ENCODE peak calls at places on chromosomes 1 and 21, in five cellular contexts. One of them, this sample, is unnamed.

GRCh38 chr1:12166834-12167492 is at the start of gene TNFRSF1B:
- DNase-seq in A549: no peak
- DNase-seq in H1: peak; percentile 85
- DNase-seq in K562: peak; percentile 95
- DNase-seq in HepG2: no peak
- DNase-seq in this sample: no peak

GRCh38 chr21:14403681-14404318 is 20.9 kb upstream of the HSPA13 start:
- DNase-seq in A549: peak; percentile 28
- DNase-seq in H1: no peak
- DNase-seq in K562: peak; percentile 36
- DNase-seq in HepG2: peak; percentile 19
- DNase-seq in this sample: peak; percentile 9

GRCh38 chr1:96478228-96478627 is 243.4 kb upstream of the PTBP2 start:
- DNase-seq in A549: no peak
- DNase-seq in H1: no peak
- DNase-seq in K562: no peak
- DNase-seq in HepG2: no peak
- DNase-seq in this sample: no peak

GRCh38 chr1:118618618-118619340 is 369.4 kb downstream of the TBX15 start:
- DNase-seq in A549: no peak
- DNase-seq in H1: no peak
- DNase-seq in K562: no peak
- DNase-seq in HepG2: no peak
- DNase-seq in this sample: no peak

GRCh38 chr1:197948926-197949899 is 32.0 kb downstream of the LHX9 start:
- DNase-seq in A549: no peak
- DNase-seq in H1: no peak
- DNase-seq in K562: no peak
- DNase-seq in HepG2: no peak
- DNase-seq in this sample: no peak

GRCh38 chr1:212451416-212452322 is 18.9 kb downstream of the NENF start:
- DNase-seq in A549: no peak
- DNase-seq in H1: no peak
- DNase-seq in K562: no peak
- DNase-seq in HepG2: no peak
- DNase-seq in this sample: no peak

GRCh38 chr21:45923146-45923545 is 58.4 kb upstream of the COL6A1 start:
- DNase-seq in A549: peak; percentile 58
- DNase-seq in H1: peak; percentile 84
- DNase-seq in K562: peak; percentile 49
- DNase-seq in HepG2: peak; percentile 16
- DNase-seq in this sample: no peak

GRCh38 chr1:29934255-29934654 is 697.9 kb downstream of the PTPRU start:
- DNase-seq in A549: no peak
- DNase-seq in H1: no peak
- DNase-seq in K562: no peak
- DNase-seq in HepG2: no peak
- DNase-seq in this sample: no peak

GRCh38 chr1:100868364-100868995 is 26.2 kb downstream of the EXTL2 start:
- DNase-seq in A549: peak; percentile 28
- DNase-seq in H1: no peak
- DNase-seq in K562: no peak
- DNase-seq in HepG2: peak; percentile 22
- DNase-seq in this sample: no peak

GRCh38 chr1:64564891-64565290 is 95.0 kb downstream of the CACHD1 start:
- DNase-seq in A549: no peak
- DNase-seq in H1: no peak
- DNase-seq in K562: no peak
- DNase-seq in HepG2: no peak
- DNase-seq in this sample: no peak

GRCh38 chr1:58460469-58460868 is 86.1 kb downstream of the OMA1 start:
- DNase-seq in A549: no peak
- DNase-seq in H1: no peak
- DNase-seq in K562: peak; percentile 18
- DNase-seq in HepG2: no peak
- DNase-seq in this sample: no peak

GRCh38 chr1:110337704-110338199 is 1.4 kb upstream of the RBM15 start:
- DNase-seq in A549: peak; percentile 42
- DNase-seq in H1: peak; percentile 67
- DNase-seq in K562: peak; percentile 45
- DNase-seq in HepG2: peak; percentile 54
- DNase-seq in this sample: no peak

GRCh38 chr1:29520571-29521437 is 284.5 kb downstream of the PTPRU start:
- DNase-seq in A549: no peak
- DNase-seq in H1: peak; percentile 37
- DNase-seq in K562: no peak
- DNase-seq in HepG2: no peak
- DNase-seq in this sample: no peak

GRCh38 chr1:22503721-22504410 is 52.2 kb downstream of the ZBTB40 start:
- DNase-seq in A549: no peak
- DNase-seq in H1: no peak
- DNase-seq in K562: no peak
- DNase-seq in HepG2: peak; percentile 30
- DNase-seq in this sample: no peak

GRCh38 chr1:205452906-205453305 is 2.9 kb downstream of the BLACAT1 start:
- DNase-seq in A549: no peak
- DNase-seq in H1: no peak
- DNase-seq in K562: peak; percentile 47
- DNase-seq in HepG2: no peak
- DNase-seq in this sample: no peak

GRCh38 chr1:99010679-99011078 is 6.0 kb upstream of the PLPPR5 start:
- DNase-seq in A549: no peak
- DNase-seq in H1: no peak
- DNase-seq in K562: no peak
- DNase-seq in HepG2: no peak
- DNase-seq in this sample: no peak

GRCh38 chr1:169110265-169110664 is 3.8 kb downstream of the ATP1B1 start:
- DNase-seq in A549: no peak
- DNase-seq in H1: no peak
- DNase-seq in K562: no peak
- DNase-seq in HepG2: no peak
- DNase-seq in this sample: no peak

GRCh38 chr1:32618673-32619221 is 31.6 kb downstream of the ZBTB8OS start:
- DNase-seq in A549: peak; percentile 32
- DNase-seq in H1: no peak
- DNase-seq in K562: peak; percentile 24
- DNase-seq in HepG2: no peak
- DNase-seq in this sample: no peak

GRCh38 chr1:190373705-190374336 is 103.8 kb downstream of the BRINP3 start:
- DNase-seq in A549: peak; percentile 36
- DNase-seq in H1: no peak
- DNase-seq in K562: no peak
- DNase-seq in HepG2: peak; percentile 15
- DNase-seq in this sample: no peak

GRCh38 chr1:33332357-33332789 is 11.5 kb upstream of the A3GALT2 start:
- DNase-seq in A549: no peak
- DNase-seq in H1: no peak
- DNase-seq in K562: no peak
- DNase-seq in HepG2: no peak
- DNase-seq in this sample: no peak

GRCh38 chr1:33221385-33221758 is 34.9 kb upstream of the ZNF362 start:
- DNase-seq in A549: no peak
- DNase-seq in H1: no peak
- DNase-seq in K562: no peak
- DNase-seq in HepG2: no peak
- DNase-seq in this sample: no peak

GRCh38 chr1:70084314-70084915 is 121.0 kb downstream of the LRRC40 start:
- DNase-seq in A549: no peak
- DNase-seq in H1: no peak
- DNase-seq in K562: no peak
- DNase-seq in HepG2: no peak
- DNase-seq in this sample: no peak

GRCh38 chr1:178273707-178274410 is 180.0 kb downstream of the RASAL2 start:
- DNase-seq in A549: no peak
- DNase-seq in H1: no peak
- DNase-seq in K562: no peak
- DNase-seq in HepG2: no peak
- DNase-seq in this sample: no peak

GRCh38 chr1:206723500-206724472 is 39.1 kb downstream of the MAPKAPK2 start:
- DNase-seq in A549: peak; percentile 79
- DNase-seq in H1: no peak
- DNase-seq in K562: no peak
- DNase-seq in HepG2: no peak
- DNase-seq in this sample: no peak

GRCh38 chr1:15056515-15057285 is 96.8 kb upstream of the TMEM51 start:
- DNase-seq in A549: no peak
- DNase-seq in H1: no peak
- DNase-seq in K562: peak; percentile 41
- DNase-seq in HepG2: no peak
- DNase-seq in this sample: no peak

GRCh38 chr1:56068908-56069307 is 510.5 kb downstream of the PLPP3 start:
- DNase-seq in A549: peak; percentile 5
- DNase-seq in H1: no peak
- DNase-seq in K562: no peak
- DNase-seq in HepG2: no peak
- DNase-seq in this sample: no peak

GRCh38 chr1:80217377-80217986 is 1211.0 kb upstream of the ADGRL4 start:
- DNase-seq in A549: peak; percentile 48
- DNase-seq in H1: no peak
- DNase-seq in K562: no peak
- DNase-seq in HepG2: peak; percentile 1
- DNase-seq in this sample: no peak

GRCh38 chr21:28633803-28634572 is 358.7 kb downstream of the LTN1 start:
- DNase-seq in A549: no peak
- DNase-seq in H1: no peak
- DNase-seq in K562: no peak
- DNase-seq in HepG2: no peak
- DNase-seq in this sample: no peak

GRCh38 chr1:160539896-160540858 is 17.1 kb upstream of the SLAMF6 start:
- DNase-seq in A549: no peak
- DNase-seq in H1: no peak
- DNase-seq in K562: peak; percentile 92
- DNase-seq in HepG2: peak; percentile 9
- DNase-seq in this sample: peak; percentile 95

GRCh38 chr1:116382321-116382720 is 9.3 kb downstream of the ATP1A1 start:
- DNase-seq in A549: no peak
- DNase-seq in H1: no peak
- DNase-seq in K562: no peak
- DNase-seq in HepG2: peak; percentile 22
- DNase-seq in this sample: no peak

GRCh38 chr1:23719162-23719820 is 24.0 kb upstream of the ELOA start:
- DNase-seq in A549: no peak
- DNase-seq in H1: no peak
- DNase-seq in K562: no peak
- DNase-seq in HepG2: no peak
- DNase-seq in this sample: no peak
- TF ChIP-seq KDM1A in A549: no peak
- TF ChIP-seq KDM1A in H1: no peak
- TF ChIP-seq KDM1A in K562: no peak
- TF ChIP-seq KDM1A in HepG2: no peak
- TF ChIP-seq KDM1A in this sample: no peak

GRCh38 chr1:153944822-153945117 is 1.7 kb downstream of the DENND4B start:
- DNase-seq in A549: no peak
- DNase-seq in H1: no peak
- DNase-seq in K562: no peak
- DNase-seq in HepG2: no peak
- DNase-seq in this sample: no peak

GRCh38 chr1:153946622-153947246 is at the start of gene DENND4B:
- DNase-seq in A549: peak; percentile 83
- DNase-seq in H1: peak; percentile 93
- DNase-seq in K562: peak; percentile 95
- DNase-seq in HepG2: peak; percentile 75
- DNase-seq in this sample: no peak

GRCh38 chr1:153945795-153946621 is 510 bp downstream of the DENND4B start:
- DNase-seq in A549: peak; percentile 58
- DNase-seq in H1: peak; percentile 77
- DNase-seq in K562: peak; percentile 86
- DNase-seq in HepG2: no peak
- DNase-seq in this sample: peak; percentile 86

GRCh38 chr1:153944005-153944821 is 2.3 kb downstream of the DENND4B start:
- DNase-seq in A549: no peak
- DNase-seq in H1: no peak
- DNase-seq in K562: no peak
- DNase-seq in HepG2: no peak
- DNase-seq in this sample: no peak

GRCh38 chr1:153945131-153945794 is 1.3 kb downstream of the DENND4B start:
- DNase-seq in A549: peak; percentile 55
- DNase-seq in H1: no peak
- DNase-seq in K562: peak; percentile 50
- DNase-seq in HepG2: no peak
- DNase-seq in this sample: no peak
- TF ChIP-seq KDM1A in A549: no peak
- TF ChIP-seq KDM1A in H1: no peak
- TF ChIP-seq KDM1A in K562: no peak
- TF ChIP-seq KDM1A in HepG2: no peak
- TF ChIP-seq KDM1A in this sample: no peak

DNA sequence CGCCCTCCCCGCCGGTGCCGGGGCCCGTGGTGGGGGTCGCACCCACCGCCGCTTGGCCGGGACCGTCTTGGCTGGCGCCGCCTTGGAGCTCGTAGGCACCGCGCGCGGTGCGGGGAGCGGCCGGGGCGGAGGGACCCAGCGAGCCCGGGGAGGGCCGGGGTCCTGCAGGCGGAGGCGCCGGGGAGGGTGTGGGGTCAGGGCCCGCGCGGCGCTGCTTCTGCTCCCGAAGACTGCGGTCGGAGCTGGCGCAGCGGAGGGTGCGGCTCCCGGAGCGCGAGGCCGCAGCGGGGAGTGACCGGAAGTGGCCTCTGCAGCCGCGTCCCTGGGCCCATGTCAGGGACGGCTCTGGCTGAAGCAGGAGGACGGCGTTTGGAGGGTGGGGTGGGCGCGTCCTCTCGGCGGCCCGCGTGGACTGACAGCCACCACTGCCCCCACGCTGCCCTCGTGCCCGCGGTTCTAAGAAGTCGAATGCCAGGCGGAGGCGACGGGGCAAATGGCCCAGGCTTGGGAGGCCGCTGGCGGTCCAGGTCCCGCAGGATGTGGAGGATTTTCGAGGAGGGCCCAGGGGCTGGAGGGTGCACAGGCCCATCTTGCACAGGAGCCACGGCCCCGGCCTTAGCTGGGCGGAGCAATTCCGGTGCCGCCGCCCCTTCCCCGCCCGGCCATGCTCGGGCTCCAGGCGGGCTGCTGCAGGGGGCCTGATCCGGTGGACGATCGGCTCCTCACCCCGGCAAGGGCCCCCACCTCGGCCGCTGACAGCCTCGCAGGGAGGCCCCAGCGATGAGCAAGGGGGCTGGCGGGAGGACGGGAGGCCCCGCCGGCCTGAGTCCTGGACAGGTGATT is 7.7 kb upstream of the ZNF669 start:
- DNase-seq in A549: peak; percentile 42
- DNase-seq in H1: peak; percentile 68
- DNase-seq in K562: peak; percentile 84
- DNase-seq in HepG2: peak; percentile 31
- DNase-seq in this sample: no peak
- TF ChIP-seq KDM1A in A549: no peak
- TF ChIP-seq KDM1A in H1: no peak
- TF ChIP-seq KDM1A in K562: no peak
- TF ChIP-seq KDM1A in HepG2: no peak
- TF ChIP-seq KDM1A in this sample: no peak

DNA sequence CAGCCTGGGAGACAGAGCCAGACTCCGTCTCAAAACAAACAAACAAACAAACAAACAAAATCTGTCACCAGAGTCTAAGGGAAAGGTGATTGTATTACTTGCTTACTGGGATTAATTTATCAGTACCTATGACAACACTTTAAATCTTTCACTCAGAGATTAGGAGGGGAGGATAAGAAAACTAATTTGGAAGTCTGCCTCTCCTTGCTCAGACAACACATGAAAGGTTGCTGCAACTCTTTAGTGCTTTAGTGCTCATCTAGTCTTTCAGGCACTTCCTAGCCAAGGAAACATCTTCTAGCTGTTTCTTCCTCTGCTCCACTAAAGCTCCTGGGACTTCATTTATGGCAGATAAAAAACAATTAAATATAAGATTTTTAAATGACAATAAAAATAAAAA is 7.3 kb upstream of the FMN2 start:
- DNase-seq in A549: no peak
- DNase-seq in H1: no peak
- DNase-seq in K562: no peak
- DNase-seq in HepG2: no peak
- DNase-seq in this sample: no peak
- TF ChIP-seq KDM1A in A549: no peak
- TF ChIP-seq KDM1A in H1: no peak
- TF ChIP-seq KDM1A in K562: no peak
- TF ChIP-seq KDM1A in HepG2: no peak
- TF ChIP-seq KDM1A in this sample: no peak